ENCODE peak calls at places on chromosomes 1 and 21, in ten cellular contexts. M, V, L, R, O, P, A, T, S and W are unnamed samples.
A peak's percentile ranks its signal among the peaks of the same experiment; 100 is the strongest.

GRCh38 chr1:76229279-76229977 is 154.9 kb downstream of the ST6GALNAC3 start:
- DNase-seq in M (no peak), V (no peak), L (no peak), R (no peak), O (no peak), P (no peak), A (no peak), T (no peak), S (no peak), W (no peak)

GRCh38 chr1:203926025-203926540 is 64.7 kb downstream of the SNRPE start:
- DNase-seq in M (no peak), V (no peak), L (no peak), R (no peak), O (no peak), P (no peak), A (no peak), T (no peak), S (peak; percentile 28), W (no peak)

GRCh38 chr1:203676455-203676854 is 49.8 kb downstream of the ATP2B4 start:
- DNase-seq in M (no peak), V (no peak), L (no peak), R (no peak), O (no peak), P (no peak), A (no peak), T (no peak), S (no peak), W (no peak)

GRCh38 chr1:50783286-50783685 is 176.8 kb downstream of the FAF1 start:
- DNase-seq in M (no peak), V (no peak), L (no peak), R (no peak), O (no peak), P (no peak), A (no peak), T (no peak), S (no peak), W (no peak)

GRCh38 chr1:100719490-100719889 is at the start of gene VCAM1:
- DNase-seq in M (no peak), V (peak; percentile 55), L (no peak), R (peak; percentile 2), O (no peak), P (no peak), A (no peak), T (no peak), S (peak; percentile 41), W (no peak)

GRCh38 chr1:210558302-210558701 is 229.6 kb downstream of the HHAT start:
- DNase-seq in M (no peak), V (no peak), L (no peak), R (no peak), O (peak; percentile 44), P (peak; percentile 82), A (peak; percentile 13), T (no peak), S (peak; percentile 45), W (no peak)

GRCh38 chr21:33973268-33973667 is 57.7 kb upstream of the ATP5PO start:
- DNase-seq in M (no peak), V (no peak), L (no peak), R (no peak), O (no peak), P (no peak), A (no peak), T (no peak), S (no peak), W (no peak)

GRCh38 chr1:164914208-164914607 is 355.2 kb downstream of the PBX1 start:
- DNase-seq in M (no peak), V (no peak), L (no peak), R (no peak), O (no peak), P (no peak), A (no peak), T (no peak), S (peak; percentile 38), W (no peak)

GRCh38 chr1:22618056-22618455 is 18.4 kb upstream of the C1QA start:
- DNase-seq in M (no peak), V (no peak), L (no peak), R (no peak), O (no peak), P (no peak), A (no peak), T (no peak), S (no peak), W (peak; percentile 14)

GRCh38 chr1:225944951-225945350 is 3.9 kb upstream of the LEFTY2 start:
- DNase-seq in M (no peak), V (no peak), L (peak; percentile 36), R (no peak), O (no peak), P (no peak), A (peak; percentile 10), T (no peak), S (no peak), W (no peak)

DNA sequence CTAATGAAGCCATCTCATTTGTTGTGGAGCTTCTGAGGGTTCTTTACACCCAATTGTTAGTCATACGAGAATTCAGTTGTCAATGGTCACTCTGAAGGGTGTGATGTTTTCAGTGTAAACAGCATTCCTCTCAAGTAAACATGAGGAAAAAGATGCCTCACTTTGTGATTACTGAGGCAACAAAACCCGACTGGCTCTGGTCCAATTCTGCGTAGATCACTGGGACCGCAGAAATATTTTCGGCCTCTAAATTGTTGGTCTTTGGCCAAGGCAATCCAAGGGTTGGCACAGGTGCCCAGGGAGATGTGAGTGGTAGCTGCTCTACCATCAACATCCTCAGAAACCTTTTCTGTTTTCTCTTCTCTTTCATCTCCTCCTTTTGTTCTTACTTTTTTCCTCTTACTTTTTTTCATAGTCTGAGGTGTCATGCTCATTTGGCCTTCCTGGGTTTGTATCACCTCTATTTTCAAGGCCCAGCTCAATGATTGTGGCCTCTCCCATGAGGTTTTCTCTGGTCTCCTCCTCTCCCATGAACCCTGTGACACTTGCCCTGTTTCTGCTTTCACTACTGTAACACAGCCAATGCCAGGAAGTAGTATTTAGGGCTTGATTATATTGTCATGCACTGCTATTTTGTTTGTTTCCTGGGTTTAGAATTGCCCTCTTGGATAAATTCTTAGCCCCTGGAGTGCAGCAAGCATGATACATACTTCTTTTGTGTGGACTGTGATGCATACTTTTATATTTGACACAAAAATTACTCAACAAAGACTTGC is 221.9 kb downstream of the TNR start:
- DNase-seq in M (no peak), V (no peak), L (no peak), R (no peak), O (no peak), P (peak; percentile 34), A (no peak), T (peak; percentile 30), S (no peak), W (no peak)
- H3K27ac ChIP-seq in M (no peak overlapping the region), V (no peak overlapping the region), L (no peak overlapping the region), R (no peak overlapping the region), O (no peak overlapping the region), P (no peak overlapping the region), A (no peak overlapping the region), T (no peak overlapping the region), S (no peak overlapping the region), W (no peak overlapping the region)

GRCh38 chr1:31901838-31902508 is 36.2 kb downstream of the PTP4A2 start:
- DNase-seq in M (no peak), V (no peak), L (no peak), R (no peak), O (no peak), P (no peak), A (no peak), T (no peak), S (no peak), W (no peak)
- H3K4me3 ChIP-seq in M (no peak overlapping the region), V (no peak overlapping the region), L (no peak overlapping the region), R (no peak overlapping the region), O (no peak overlapping the region), P (no peak overlapping the region), A (no peak overlapping the region), T (no peak overlapping the region), S (no peak overlapping the region), W (no peak overlapping the region)

GRCh38 chr1:26780344-26780957 is 7.3 kb upstream of the PIGV start:
- DNase-seq in M (no peak), V (no peak), L (no peak), R (no peak), O (no peak), P (no peak), A (no peak), T (no peak), S (no peak), W (peak; percentile 52)

GRCh38 chr1:26779093-26779668 is 8.6 kb upstream of the PIGV start:
- DNase-seq in M (no peak), V (no peak), L (no peak), R (no peak), O (no peak), P (no peak), A (no peak), T (no peak), S (no peak), W (no peak)

GRCh38 chr1:26783646-26784022 is 4.1 kb upstream of the PIGV start:
- DNase-seq in M (no peak), V (no peak), L (no peak), R (no peak), O (no peak), P (no peak), A (no peak), T (no peak), S (no peak), W (no peak)

GRCh38 chr1:26782521-26783212 is 5.1 kb upstream of the PIGV start:
- DNase-seq in M (no peak), V (no peak), L (no peak), R (no peak), O (no peak), P (no peak), A (no peak), T (no peak), S (no peak), W (no peak)

DNA sequence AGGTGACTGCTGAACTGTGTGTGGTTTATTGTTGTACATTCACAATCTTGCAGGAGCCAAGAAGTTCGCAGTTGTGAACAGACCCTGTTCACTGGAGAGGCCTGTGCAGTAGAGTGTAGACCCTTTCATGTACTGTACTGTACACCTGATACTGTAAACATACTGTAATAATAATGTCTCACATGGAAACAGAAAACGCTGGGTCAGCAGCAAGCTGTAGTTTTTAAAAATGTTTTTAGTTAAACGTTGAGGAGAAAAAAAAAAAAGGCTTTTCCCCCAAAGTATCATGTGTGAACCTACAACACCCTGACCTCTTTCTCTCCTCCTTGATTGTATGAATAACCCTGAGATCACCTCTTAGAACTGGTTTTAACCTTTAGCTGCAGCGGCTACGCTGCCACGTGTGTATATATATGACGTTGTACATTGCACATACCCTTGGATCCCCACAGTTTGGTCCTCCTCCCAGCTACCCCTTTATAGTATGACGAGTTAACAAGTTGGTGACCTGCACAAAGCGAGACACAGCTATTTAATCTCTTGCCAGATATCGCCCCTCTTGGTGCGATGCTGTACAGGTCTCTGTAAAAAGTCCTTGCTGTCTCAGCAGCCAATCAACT is 6.4 kb upstream of the PIGV start:
- DNase-seq in M (no peak), V (no peak), L (no peak), R (no peak), O (no peak), P (no peak), A (no peak), T (no peak), S (no peak), W (no peak)
- H3K36me3 ChIP-seq in M (peaks cover 54% of the 10 kb centered on the region), V (peaks cover 38% of the 10 kb centered on the region), L (peaks cover 13% of the 10 kb centered on the region), R (peaks cover 27% of the 10 kb centered on the region), O (peaks cover 48% of the 10 kb centered on the region), P (peaks cover 54% of the 10 kb centered on the region), A (peaks cover 76% of the 10 kb centered on the region), T (peaks cover 30% of the 10 kb centered on the region), S (peaks cover 51% of the 10 kb centered on the region), W (peaks cover 58% of the 10 kb centered on the region)

DNA sequence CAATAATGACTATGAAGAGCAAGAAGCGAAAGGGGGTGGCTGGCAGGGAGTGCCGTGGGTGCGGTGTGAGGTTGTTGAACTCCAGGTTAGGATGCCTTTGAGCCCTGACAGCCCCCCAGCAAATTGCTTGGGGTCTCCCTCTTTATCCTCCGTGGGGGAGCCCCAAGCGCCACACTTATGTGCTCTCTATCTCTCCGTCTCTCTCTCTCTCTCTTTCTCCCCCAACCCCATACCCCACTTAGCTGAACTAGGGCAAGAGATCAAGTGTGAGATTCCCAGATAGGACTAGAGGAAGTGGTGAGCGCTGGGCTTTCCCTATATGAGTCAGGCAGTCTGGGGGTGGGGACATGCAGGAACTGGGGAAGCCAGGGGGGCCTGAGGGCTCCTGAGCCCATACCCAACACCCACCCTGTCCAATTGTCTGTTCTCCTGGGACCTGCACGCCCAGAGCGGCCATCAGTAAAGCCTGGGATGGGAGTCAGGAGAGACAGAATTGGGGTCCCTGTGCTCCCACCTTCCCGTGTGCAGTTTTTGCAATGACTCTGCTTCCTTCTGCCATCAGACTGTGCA is 7.8 kb downstream of the EFHD2 start:
- DNase-seq in M (peak; percentile 72), V (no peak), L (no peak), R (no peak), O (peak; percentile 41), P (peak; percentile 72), A (peak; percentile 64), T (peak; percentile 63), S (peak; percentile 62), W (no peak)
- H3K27ac ChIP-seq in M (peak overlapping the region; percentile 73), V (no peak overlapping the region), L (no peak overlapping the region), R (no peak overlapping the region), O (no peak overlapping the region), P (peak overlapping the region; percentile 89), A (peak overlapping the region; percentile 33), T (peak overlapping the region; percentile 64), S (peak overlapping the region; percentile 52), W (peak overlapping the region; percentile 16)